ENCODE peak calls at places on chromosomes 11 and 22, in six cellular contexts. B is occipital lobe, M is tibial artery, G is NCI-H774, E is HCT116, J is neuronal stem cell. R is an unnamed sample.

GRCh38 chr22:39463931-39464390 is 7.1 kb downstream of the MGAT3 start:
- DNase-seq in M (no peak), G (no peak), E (no peak), J (no peak), B (peak), R (no peak)

GRCh38 chr22:41324818-41325528 is 23.6 kb downstream of the ZC3H7B start:
- DNase-seq in E (no peak), G (no peak), M (no peak), J (no peak), B (no peak), R (no peak)

GRCh38 chr11:121794671-121795070 is 321.3 kb downstream of the BLID start:
- DNase-seq in G (no peak), E (no peak), M (no peak), B (no peak), J (no peak), R (no peak)

GRCh38 chr11:59417023-59417422 is 9.2 kb downstream of the OR5A2 start:
- DNase-seq in E (no peak), J (no peak), G (no peak), M (no peak), B (no peak), R (no peak)

GRCh38 chr22:41480397-41480735 is 11.4 kb downstream of the ACO2 start:
- DNase-seq in B (no peak), G (no peak), M (no peak), J (no peak), E (no peak), R (no peak)

GRCh38 chr11:101176381-101176780 is 46.8 kb upstream of the PGR start:
- DNase-seq in B (no peak), J (no peak), E (no peak), G (no peak), M (no peak), R (no peak)

GRCh38 chr11:104905271-104905670 is 7.0 kb upstream of the CASP12 start:
- DNase-seq in J (no peak), M (no peak), G (no peak), B (no peak), E (peak), R (no peak)

GRCh38 chr11:3834349-3835099 is 6.2 kb downstream of the RHOG start:
- DNase-seq in G (no peak), E (no peak), M (peak), B (no peak), J (no peak), R (no peak)

GRCh38 chr11:126544311-126545056 is 189.0 kb downstream of the ST3GAL4 start:
- DNase-seq in E (no peak), B (no peak), M (no peak), J (peak), G (peak), R (peak)

GRCh38 chr22:47172771-47173534 is 410.5 kb downstream of the TBC1D22A start:
- DNase-seq in M (peak), J (no peak), G (no peak), B (no peak), E (no peak), R (no peak)

GRCh38 chr11:102306817-102307814 is 10.2 kb upstream of the BIRC3 start:
- DNase-seq in J (no peak), B (no peak), E (no peak), M (no peak), G (no peak), R (no peak)

GRCh38 chr11:4704054-4704789 is at the start of gene MMP26:
- DNase-seq in E (no peak), J (no peak), G (peak), M (no peak), B (no peak), R (no peak)

GRCh38 chr11:124892131-124892530 is 5.5 kb downstream of the ROBO4 start:
- DNase-seq in B (no peak), G (no peak), M (no peak), E (no peak), J (no peak), R (peak)

GRCh38 chr22:34966980-34967379 is 99.0 kb upstream of the ISX start:
- DNase-seq in E (no peak), J (no peak), G (no peak), B (no peak), M (no peak), R (no peak)

GRCh38 chr11:123580557-123581275 is 73.7 kb downstream of the SCN3B start:
- DNase-seq in B (peak), G (peak), J (peak), M (no peak), E (peak), R (peak)

GRCh38 chr22:35860087-35860733 is 142.5 kb downstream of the APOL5 start:
- DNase-seq in M (no peak), B (no peak), E (no peak), G (no peak), J (no peak), R (no peak)

GRCh38 chr11:73292481-73292880 is 15.6 kb upstream of the ARHGEF17 start:
- DNase-seq in E (no peak), M (no peak), B (no peak), J (no peak), G (no peak), R (no peak)

GRCh38 chr11:120660024-120660565 is 148.5 kb downstream of the GRIK4 start:
- DNase-seq in J (no peak), M (no peak), G (no peak), E (peak), B (no peak), R (no peak)

GRCh38 chr11:78564037-78564888 is 10.4 kb downstream of the NARS2 start:
- DNase-seq in J (peak), B (no peak), M (no peak), G (peak), E (peak), R (peak)

GRCh38 chr22:22836635-22837034 is 51.0 kb upstream of the IGLL5 start:
- DNase-seq in G (no peak), B (no peak), E (no peak), J (no peak), M (no peak), R (no peak)

GRCh38 chr11:116721983-116722382 is 50.8 kb downstream of the BUD13 start:
- DNase-seq in G (no peak), B (peak), J (no peak), M (no peak), E (no peak), R (no peak)

GRCh38 chr11:8081591-8082021 is 595 bp downstream of the TUB start:
- DNase-seq in M (no peak), E (no peak), G (no peak), B (no peak), J (no peak), R (no peak)

GRCh38 chr22:24985824-24986214 is 33.3 kb downstream of the KIAA1671 start:
- DNase-seq in B (peak), M (peak), E (no peak), G (no peak), J (no peak), R (no peak)

GRCh38 chr11:19648321-19648720 is 64.3 kb upstream of the NAV2 start:
- DNase-seq in B (no peak), J (no peak), E (no peak), M (no peak), G (no peak), R (no peak)

GRCh38 chr11:72676874-72677341 is 2.7 kb upstream of the PDE2A start:
- DNase-seq in B (peak), G (no peak), J (peak), E (no peak), M (no peak), R (no peak)

GRCh38 chr11:117885777-117886176 is 9.3 kb upstream of the FXYD6 start:
- DNase-seq in B (no peak), E (no peak), J (no peak), M (no peak), G (no peak), R (peak)

GRCh38 chr11:68317147-68317785 is 4.9 kb downstream of the LRP5 start:
- DNase-seq in G (no peak), B (no peak), E (no peak), J (no peak), M (no peak), R (no peak)

GRCh38 chr11:108693852-108694251 is 29.0 kb downstream of the DDX10 start:
- DNase-seq in J (no peak), M (no peak), G (no peak), E (no peak), B (no peak), R (no peak)

GRCh38 chr22:38298312-38299000 is 18.8 kb downstream of the CSNK1E start:
- DNase-seq in G (no peak), M (no peak), E (peak), J (no peak), B (no peak), R (no peak)

GRCh38 chr11:134844838-134845237 is 432.8 kb upstream of the B3GAT1 start:
- DNase-seq in E (no peak), J (no peak), M (no peak), G (no peak), B (no peak), R (no peak)

R was measured in ureter.